ENCODE peak calls at places on chromosomes 7 and 10, in four cellular contexts. W is GM12878, Z is HL-60, K is K562. B is an unnamed sample.

GRCh38 chr7:140165422-140165821 is 11.4 kb downstream of the KDM7A start:
- DNase-seq in W (no peak), Z (no peak), K (no peak), B (no peak)

GRCh38 chr10:80909254-80909653 is 371.6 kb downstream of the SH2D4B start:
- DNase-seq in W (no peak), Z (no peak), K (no peak), B (no peak)

GRCh38 chr7:22784346-22784745 is 38.3 kb downstream of the TOMM7 start:
- DNase-seq in W (no peak), Z (no peak), K (no peak), B (no peak)

GRCh38 chr7:120792861-120793130 is 65.1 kb downstream of the TSPAN12 start:
- DNase-seq in W (no peak), Z (no peak), K (no peak), B (no peak)

GRCh38 chr7:70193514-70193913 is 595.2 kb downstream of the AUTS2 start:
- DNase-seq in W (no peak), Z (no peak), K (peak), B (no peak)

GRCh38 chr7:29289156-29290021 is 94.8 kb downstream of the CHN2 start:
- DNase-seq in W (peak), Z (peak), K (no peak), B (no peak)

GRCh38 chr7:17633099-17633498 is 307.2 kb downstream of the SNX13 start:
- DNase-seq in W (no peak), Z (no peak), K (no peak), B (no peak)

GRCh38 chr7:100641860-100642533 is 645 bp upstream of the TFR2 start:
- DNase-seq in W (no peak), Z (no peak), K (peak), B (no peak)

GRCh38 chr7:79936281-79936983 is 198.2 kb upstream of the GNAI1 start:
- DNase-seq in W (no peak), Z (no peak), K (no peak), B (no peak)

GRCh38 chr7:127208351-127208750 is 44.4 kb downstream of the GRM8 start:
- DNase-seq in W (no peak), Z (no peak), K (no peak), B (no peak)

GRCh38 chr10:13661261-13661660 is 74.5 kb downstream of the PRPF18 start:
- DNase-seq in W (no peak), Z (no peak), K (no peak), B (no peak)

GRCh38 chr10:95706990-95707389 is 13.3 kb upstream of the TCTN3 start:
- DNase-seq in W (no peak), Z (no peak), K (no peak), B (no peak)

GRCh38 chr7:134949171-134949570 is 37.1 kb upstream of the AGBL3 start:
- DNase-seq in W (no peak), Z (no peak), K (no peak), B (no peak)

GRCh38 chr10:73867126-73867807 is 7.1 kb downstream of the CAMK2G start:
- DNase-seq in W (no peak), Z (peak), K (no peak), B (no peak)

GRCh38 chr10:58177362-58177947 is 90.2 kb downstream of the IPMK start:
- DNase-seq in W (no peak), Z (no peak), K (peak), B (no peak)

GRCh38 chr10:71838264-71839211 is 12.5 kb downstream of the PSAP start:
- DNase-seq in W (no peak), Z (no peak), K (peak), B (no peak)

GRCh38 chr7:44977956-44978355 is 859 bp downstream of the MYO1G start:
- DNase-seq in W (no peak), Z (no peak), K (no peak), B (no peak)

GRCh38 chr10:71211053-71211452 is 1.3 kb upstream of the UNC5B start:
- DNase-seq in W (no peak), Z (no peak), K (no peak), B (no peak)

GRCh38 chr7:115260381-115260780 is 338.5 kb downstream of the MDFIC start:
- DNase-seq in W (no peak), Z (no peak), K (no peak), B (no peak)

GRCh38 chr10:108452483-108453060 is 1288.1 kb upstream of the SORCS1 start:
- DNase-seq in W (no peak), Z (no peak), K (no peak), B (no peak)

GRCh38 chr7:66036788-66037187 is 38.8 kb upstream of the ASL start:
- DNase-seq in W (no peak), Z (no peak), K (no peak), B (no peak)

GRCh38 chr7:80876894-80877414 is 41.9 kb downstream of the SEMA3C start:
- DNase-seq in W (no peak), Z (no peak), K (no peak), B (no peak)

GRCh38 chr10:95456486-95456885 is 104.7 kb downstream of the SORBS1 start:
- DNase-seq in W (no peak), Z (no peak), K (no peak), B (no peak)

GRCh38 chr10:103491729-103492364 is 1.7 kb upstream of the NEURL1 start:
- DNase-seq in W (no peak), Z (no peak), K (peak), B (no peak)

GRCh38 chr10:77165445-77166316 is 471.9 kb downstream of the KCNMA1 start:
- DNase-seq in W (peak), Z (peak), K (peak), B (no peak)

GRCh38 chr7:123802249-123802648 is 42.7 kb upstream of the HYAL4 start:
- DNase-seq in W (no peak), Z (no peak), K (no peak), B (no peak)

GRCh38 chr10:4103586-4103985 is 318.6 kb upstream of the KLF6 start:
- DNase-seq in W (no peak), Z (no peak), K (no peak), B (no peak)

GRCh38 chr10:4101918-4102654 is 317.1 kb upstream of the KLF6 start:
- DNase-seq in W (peak), Z (no peak), K (no peak), B (no peak)

GRCh38 chr10:4100324-4100826 is 315.4 kb upstream of the KLF6 start:
- DNase-seq in W (no peak), Z (no peak), K (no peak), B (no peak)

GRCh38 chr10:4099202-4099601 is 314.2 kb upstream of the KLF6 start:
- DNase-seq in W (no peak), Z (no peak), K (no peak), B (no peak)

DNA sequence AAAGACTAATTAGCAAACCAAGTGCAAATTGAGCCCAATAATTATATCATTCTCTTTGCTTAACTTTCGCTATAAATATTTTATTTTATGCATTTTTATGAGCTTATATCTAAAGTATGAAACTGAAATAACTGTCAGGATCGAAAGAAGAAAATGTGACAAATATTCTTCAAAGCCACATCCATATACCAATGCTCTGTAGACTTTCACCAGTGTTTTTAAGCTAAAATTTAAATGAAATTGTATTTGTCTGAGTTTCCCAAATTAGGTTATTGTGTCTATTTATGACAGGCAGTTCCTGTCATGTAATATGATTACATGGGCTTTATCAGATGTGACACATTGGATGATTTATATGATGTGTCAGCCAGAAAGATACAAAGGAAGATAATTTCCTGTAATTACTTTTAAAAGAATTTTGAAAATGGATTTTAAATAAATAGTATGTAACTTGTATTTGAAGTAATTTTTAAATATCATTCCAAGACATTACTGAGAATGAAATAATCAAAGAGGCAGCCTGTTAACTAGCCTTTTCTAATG is 317.9 kb upstream of the KLF6 start:
- DNase-seq in W (no peak), Z (no peak), K (no peak), B (no peak)
- TF ChIP-seq POLR2AphosphoS5 in W (no peak), Z (no peak), K (no peak), B (no peak)

DNA sequence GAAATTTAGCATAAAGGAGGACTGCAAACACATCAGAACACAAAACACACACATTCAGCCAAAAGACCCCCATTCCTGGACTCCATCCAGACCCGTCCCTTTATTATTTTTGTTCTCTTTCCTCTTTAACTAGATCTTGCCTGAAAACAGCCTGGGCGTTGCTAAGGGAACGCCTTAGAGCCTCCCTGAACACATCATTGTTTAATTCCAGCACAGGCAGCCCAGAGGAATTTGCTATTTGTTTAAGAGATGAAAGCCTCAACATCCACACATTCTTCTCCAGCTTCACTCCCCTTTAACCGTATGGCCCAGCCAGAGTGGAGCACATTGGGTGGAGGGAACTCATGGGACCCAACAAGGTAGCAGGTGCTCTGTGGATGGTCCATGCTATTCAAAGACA is 44.1 kb upstream of the PODXL start:
- DNase-seq in W (no peak), Z (no peak), K (no peak), B (no peak)
- TF ChIP-seq SPI1 in W (no peak), Z (no peak), K (no peak), B (no peak)

GRCh38 chr10:78910886-78911285 is 157.9 kb upstream of the ZMIZ1 start:
- DNase-seq in W (no peak), Z (no peak), K (no peak), B (no peak)

GRCh38 chr10:78909268-78909667 is 159.5 kb upstream of the ZMIZ1 start:
- DNase-seq in W (no peak), Z (no peak), K (no peak), B (no peak)

GRCh38 chr10:78910021-78910420 is 158.7 kb upstream of the ZMIZ1 start:
- DNase-seq in W (no peak), Z (no peak), K (no peak), B (no peak)

GRCh38 chr10:78911533-78912340 is 157.0 kb upstream of the ZMIZ1 start:
- DNase-seq in W (no peak), Z (no peak), K (no peak), B (no peak)

DNA sequence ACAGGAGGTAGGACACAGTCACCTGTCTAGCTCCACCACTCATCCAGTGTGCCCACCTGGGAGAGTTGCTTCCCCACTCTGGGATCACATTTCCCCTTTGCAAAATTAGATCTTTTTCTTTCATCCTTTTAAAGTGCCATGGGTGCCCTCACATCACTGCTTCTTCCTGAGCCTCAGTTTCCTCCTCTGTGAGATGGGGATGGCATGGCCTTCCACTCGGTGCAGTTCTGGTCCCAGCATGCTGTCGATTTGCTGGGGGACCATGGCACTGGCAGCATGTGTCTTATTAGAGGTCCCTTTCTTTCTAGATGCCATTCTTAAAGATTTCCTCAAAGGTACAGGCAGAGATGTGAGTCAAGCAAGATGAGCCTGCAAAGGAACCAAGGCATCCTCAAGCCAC is 158.3 kb upstream of the ZMIZ1 start:
- DNase-seq in W (no peak), Z (no peak), K (no peak), B (no peak)
- TF ChIP-seq POLR2AphosphoS5 in W (no peak), Z (no peak), K (no peak), B (no peak)

DNA sequence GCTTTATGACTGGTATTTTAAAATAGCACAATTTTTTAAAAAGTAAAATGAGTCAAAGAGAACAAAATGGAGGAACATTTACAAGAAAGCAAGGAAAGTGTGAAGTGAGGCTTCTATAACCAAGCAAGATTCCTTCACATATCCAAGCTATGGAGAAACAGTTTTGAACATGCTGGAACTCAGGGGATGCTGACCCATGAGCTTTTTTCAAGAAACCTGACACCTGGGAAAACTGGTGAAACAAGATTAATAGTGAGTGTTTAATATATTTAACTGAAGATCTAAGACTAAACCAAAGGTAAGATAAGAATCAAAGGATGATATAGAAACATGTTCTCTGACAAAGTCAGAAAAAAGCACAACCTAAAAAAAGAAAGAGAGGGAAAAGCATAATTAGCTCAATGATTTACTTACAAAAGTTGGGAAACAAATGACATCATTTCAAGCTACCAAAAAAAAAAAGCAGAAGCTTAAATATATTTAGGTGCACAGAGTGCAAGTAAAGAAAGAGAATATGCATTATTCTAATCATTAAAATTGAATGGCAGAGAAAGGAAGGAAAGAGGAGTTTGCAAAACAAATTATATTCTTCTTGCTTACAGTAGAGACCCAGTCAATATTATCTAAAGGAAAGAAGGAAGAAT is 24.9 kb downstream of the C7orf25 start:
- DNase-seq in W (no peak), Z (no peak), K (no peak), B (no peak)
- TF ChIP-seq SPI1 in W (no peak), Z (no peak), K (no peak), B (no peak)

GRCh38 chr10:3622845-3623621 is 162.0 kb downstream of the KLF6 start:
- DNase-seq in W (peak), Z (no peak), K (no peak), B (no peak)

GRCh38 chr10:3625959-3626751 is 158.9 kb downstream of the KLF6 start:
- DNase-seq in W (peak), Z (no peak), K (no peak), B (no peak)

GRCh38 chr10:3624367-3624766 is 160.6 kb downstream of the KLF6 start:
- DNase-seq in W (no peak), Z (no peak), K (no peak), B (no peak)

GRCh38 chr10:3622427-3622826 is 162.6 kb downstream of the KLF6 start:
- DNase-seq in W (no peak), Z (no peak), K (no peak), B (no peak)

GRCh38 chr10:3623746-3624145 is 161.3 kb downstream of the KLF6 start:
- DNase-seq in W (peak), Z (no peak), K (no peak), B (no peak)
- TF ChIP-seq POLR2AphosphoS5 in W (no peak), Z (no peak), K (no peak), B (no peak)

B was measured in GM12891.